ENCODE peak calls at places on chromosomes 4 and X, in four cellular contexts. One of them, this sample, is unnamed.
A peak's percentile ranks its signal among the peaks of the same experiment; 100 is the strongest.

GRCh38 chrX:138986866-138987265 is 275.3 kb upstream of the FGF13 start:
- DNase-seq in body of pancreas: no peak
- DNase-seq in OCI-LY7: no peak
- DNase-seq in Panc1: no peak
- DNase-seq in this sample: no peak

GRCh38 chr4:66575024-66575696 is 904.9 kb upstream of the EPHA5 start:
- DNase-seq in body of pancreas: peak; percentile 56
- DNase-seq in OCI-LY7: no peak
- DNase-seq in Panc1: no peak
- DNase-seq in this sample: no peak

GRCh38 chrX:113512700-113513395 is 672.2 kb upstream of the AMOT start:
- DNase-seq in body of pancreas: no peak
- DNase-seq in OCI-LY7: no peak
- DNase-seq in Panc1: peak; percentile 10
- DNase-seq in this sample: no peak

GRCh38 chr4:76606662-76607265 is 171.7 kb downstream of the SHROOM3 start:
- DNase-seq in body of pancreas: no peak
- DNase-seq in OCI-LY7: no peak
- DNase-seq in Panc1: no peak
- DNase-seq in this sample: no peak

GRCh38 chr4:78186597-78187543 is 129.7 kb downstream of the FRAS1 start:
- DNase-seq in body of pancreas: no peak
- DNase-seq in OCI-LY7: no peak
- DNase-seq in Panc1: no peak
- DNase-seq in this sample: no peak

GRCh38 chr4:41281038-41281634 is 24.4 kb downstream of the UCHL1 start:
- DNase-seq in body of pancreas: peak; percentile 38
- DNase-seq in OCI-LY7: peak; percentile 80
- DNase-seq in Panc1: peak; percentile 75
- DNase-seq in this sample: peak; percentile 81

GRCh38 chrX:134999469-134999868 is 8.7 kb downstream of the SMIM10 start:
- DNase-seq in body of pancreas: no peak
- DNase-seq in OCI-LY7: peak; percentile 15
- DNase-seq in Panc1: peak; percentile 55
- DNase-seq in this sample: no peak

GRCh38 chr4:26779674-26780073 is 81.0 kb upstream of the STIM2 start:
- DNase-seq in body of pancreas: no peak
- DNase-seq in OCI-LY7: no peak
- DNase-seq in Panc1: no peak
- DNase-seq in this sample: no peak

GRCh38 chrX:143363419-143363818 is 153.9 kb downstream of the SPANXN3 start:
- DNase-seq in body of pancreas: no peak
- DNase-seq in OCI-LY7: no peak
- DNase-seq in Panc1: no peak
- DNase-seq in this sample: no peak

GRCh38 chrX:51420610-51421009 is 75.8 kb downstream of the NUDT11 start:
- DNase-seq in body of pancreas: no peak
- DNase-seq in OCI-LY7: peak; percentile 73
- DNase-seq in Panc1: peak; percentile 7
- DNase-seq in this sample: peak; percentile 1

GRCh38 chrX:105461013-105461412 is 240.5 kb upstream of the TEX13A start:
- DNase-seq in body of pancreas: no peak
- DNase-seq in OCI-LY7: no peak
- DNase-seq in Panc1: no peak
- DNase-seq in this sample: no peak

GRCh38 chr4:47531954-47532321 is 46.9 kb downstream of the ATP10D start:
- DNase-seq in body of pancreas: no peak
- DNase-seq in OCI-LY7: no peak
- DNase-seq in Panc1: no peak
- DNase-seq in this sample: no peak

GRCh38 chr4:26065833-26066232 is 151.8 kb downstream of the SMIM20 start:
- DNase-seq in body of pancreas: no peak
- DNase-seq in OCI-LY7: no peak
- DNase-seq in Panc1: no peak
- DNase-seq in this sample: no peak

DNA sequence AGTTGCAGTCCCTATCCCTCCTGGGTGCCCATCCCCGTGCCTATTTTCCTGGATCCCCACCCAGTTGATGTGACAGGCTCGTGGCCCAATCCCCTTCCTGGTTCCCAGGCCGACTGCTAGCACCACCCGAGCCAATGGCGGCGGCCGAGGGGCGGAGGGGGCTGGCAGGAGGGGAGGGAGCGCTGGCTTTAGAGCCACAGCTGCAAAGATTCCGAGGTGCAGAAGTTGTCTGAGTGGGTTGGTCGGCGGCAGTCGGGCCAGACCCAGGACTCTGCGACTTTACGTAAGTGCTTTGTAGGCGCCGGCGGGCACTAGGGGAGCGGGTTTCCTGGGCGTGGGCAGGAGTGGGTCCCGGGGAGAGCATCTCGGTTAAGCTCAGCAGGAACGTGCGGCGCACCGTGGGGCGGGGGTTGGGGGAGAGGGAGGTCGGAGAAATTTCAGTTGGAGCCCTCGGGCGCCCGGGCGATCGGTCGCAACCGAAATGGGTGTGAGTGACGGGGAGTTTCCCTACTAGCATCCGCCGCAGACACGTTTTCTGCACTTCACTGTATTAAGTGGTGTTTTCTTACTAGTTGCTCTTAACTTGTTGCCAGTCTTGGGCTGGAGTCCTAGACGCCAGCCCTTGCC is at the start of gene PLS3:
- DNase-seq in body of pancreas: peak; percentile 76
- DNase-seq in OCI-LY7: no peak
- DNase-seq in Panc1: no peak
- DNase-seq in this sample: peak; percentile 32
- H3K4me3 ChIP-seq in body of pancreas: peak within 1 kb of the TSS; percentile 15
- H3K4me3 ChIP-seq in OCI-LY7: no peak within 1 kb of the TSS
- H3K4me3 ChIP-seq in Panc1: peak within 1 kb of the TSS; percentile 80
- H3K4me3 ChIP-seq in this sample: peak within 1 kb of the TSS; percentile 61

DNA sequence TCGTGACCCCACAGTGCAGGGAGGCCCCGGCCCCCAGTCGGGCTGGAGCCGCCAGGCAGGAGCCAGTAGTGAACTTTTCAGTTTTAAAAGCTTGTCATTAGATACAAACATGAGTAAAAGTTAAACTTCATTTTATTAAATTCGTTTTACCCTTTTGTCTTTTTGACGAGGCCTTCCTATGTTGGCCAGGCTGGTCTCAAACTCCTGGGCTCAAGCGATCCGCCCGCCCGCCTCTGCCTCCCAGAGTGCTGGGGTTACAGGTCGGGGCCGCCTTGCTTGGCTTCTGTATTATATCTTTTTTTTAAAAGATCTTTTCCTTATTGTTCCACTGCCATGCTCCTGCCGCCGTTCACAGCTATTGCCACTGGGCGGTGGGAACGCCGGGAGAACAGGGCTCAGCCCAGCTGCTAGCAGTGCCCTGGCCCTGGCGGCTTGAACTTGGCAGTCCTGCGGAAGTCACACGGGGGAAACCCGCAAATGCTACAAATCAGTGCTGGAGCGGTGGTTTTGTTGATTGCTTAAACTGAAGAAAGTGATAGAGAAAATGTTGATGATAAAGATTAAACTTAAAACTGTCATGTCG is 968 bp upstream of the NELFA start:
- DNase-seq in body of pancreas: peak; percentile 74
- DNase-seq in OCI-LY7: peak; percentile 51
- DNase-seq in Panc1: peak; percentile 5
- DNase-seq in this sample: peak; percentile 50
- TF ChIP-seq CTCF in body of pancreas: peak; percentile 63
- TF ChIP-seq CTCF in OCI-LY7: peak; percentile 34
- TF ChIP-seq CTCF in Panc1: peak; percentile 35
- TF ChIP-seq CTCF in this sample: peak; percentile 40

GRCh38 chrX:118536687-118537461 is 41.3 kb downstream of the DOCK11 start:
- DNase-seq in body of pancreas: no peak
- DNase-seq in OCI-LY7: peak; percentile 67
- DNase-seq in Panc1: no peak
- DNase-seq in this sample: no peak
- H3K4me3 ChIP-seq in body of pancreas: no peak overlapping the region
- H3K4me3 ChIP-seq in OCI-LY7: peak overlapping the region; percentile 40
- H3K4me3 ChIP-seq in Panc1: no peak overlapping the region
- H3K4me3 ChIP-seq in this sample: no peak overlapping the region

DNA sequence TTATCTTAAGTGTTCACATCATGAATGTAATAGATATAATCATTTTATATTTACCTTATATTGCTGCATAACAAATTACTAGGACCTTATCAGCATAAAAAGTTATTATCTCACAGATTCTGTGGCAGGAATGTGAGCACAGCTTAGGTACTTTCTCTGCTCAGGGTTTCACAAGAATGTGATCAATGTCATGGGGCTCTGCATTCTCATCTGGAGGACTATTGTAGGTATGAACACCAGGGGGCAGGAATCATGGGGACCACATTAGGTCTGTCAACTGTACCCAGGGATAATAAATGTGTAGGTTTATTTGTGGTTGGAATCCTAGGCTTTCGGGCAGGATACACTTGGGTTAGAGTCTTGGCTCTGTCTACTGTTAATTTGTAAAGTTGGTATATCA is 519.2 kb downstream of the ARAP2 start:
- DNase-seq in body of pancreas: no peak
- DNase-seq in OCI-LY7: peak; percentile 2
- DNase-seq in Panc1: no peak
- DNase-seq in this sample: no peak
- TF ChIP-seq CTCF in body of pancreas: no peak
- TF ChIP-seq CTCF in OCI-LY7: peak; percentile 55
- TF ChIP-seq CTCF in Panc1: no peak
- TF ChIP-seq CTCF in this sample: peak; percentile 25

This sample was measured in LNCaP clone FGC.